ENCODE peak calls at places on chromosomes 7 and 10, in ten cellular contexts. G is astrocyte of the hippocampus, H is KG1, E is cardiac fibroblast, J is T-cell, T is Peyer's patch, R is M059J, D is HS-5, Q is HCEC 1CT, U is NCI-H524. Y is an unnamed sample.

GRCh38 chr10:132257271-132257670 is 50.5 kb downstream of the STK32C start:
- DNase-seq in G (peak), H (no peak), E (peak), J (no peak), T (no peak), R (peak), D (peak), Q (no peak), U (no peak), Y (no peak)

GRCh38 chr7:132392713-132393112 is 183.6 kb downstream of the PLXNA4 start:
- DNase-seq in G (no peak), H (no peak), E (no peak), J (no peak), T (no peak), R (no peak), D (no peak), Q (no peak), U (no peak), Y (no peak)

GRCh38 chr10:88848499-88848898 is 3.1 kb downstream of the ANKRD22 start:
- DNase-seq in G (peak), H (no peak), E (peak), J (no peak), T (no peak), R (peak), D (peak), Q (peak), U (no peak), Y (no peak)

GRCh38 chr10:103629581-103629980 is 136.1 kb downstream of the NEURL1 start:
- DNase-seq in G (no peak), H (no peak), E (no peak), J (no peak), T (no peak), R (no peak), D (no peak), Q (no peak), U (no peak), Y (no peak)

GRCh38 chr7:147523056-147523455 is 1067.5 kb upstream of the C7orf33 start:
- DNase-seq in G (no peak), H (no peak), E (peak), J (no peak), T (no peak), R (no peak), D (no peak), Q (peak), U (no peak), Y (no peak)

GRCh38 chr10:6396652-6397051 is 183.4 kb downstream of the PRKCQ start:
- DNase-seq in G (peak), H (no peak), E (peak), J (no peak), T (no peak), R (peak), D (peak), Q (peak), U (no peak), Y (no peak)

GRCh38 chr7:16130127-16131110 is 290.9 kb downstream of the CRPPA start:
- DNase-seq in G (peak), H (no peak), E (peak), J (no peak), T (no peak), R (peak), D (peak), Q (peak), U (no peak), Y (no peak)

GRCh38 chr10:99654390-99654789 is 4.9 kb upstream of the ENTPD7 start:
- DNase-seq in G (no peak), H (no peak), E (no peak), J (no peak), T (no peak), R (no peak), D (no peak), Q (no peak), U (no peak), Y (no peak)